ENCODE peak calls at places on chromosomes 12 and 14, in ten cellular contexts. K, U, N, T, I, V, W, D, J and Y are unnamed samples.

GRCh38 chr12:133038310-133038709 is 1.0 kb downstream of the ZNF84 start:
- DNase-seq in N (no peak), D (no peak), U (no peak), V (no peak), K (no peak), T (no peak), J (no peak), W (no peak), I (no peak), Y (no peak)

GRCh38 chr14:60721331-60722162 is 2.6 kb downstream of the SIX4 start:
- DNase-seq in I (peak), J (peak), U (peak), D (peak), K (peak), N (peak), W (peak), V (peak), T (peak), Y (peak)

GRCh38 chr12:123106640-123107359 is 44.1 kb downstream of the PITPNM2 start:
- DNase-seq in V (no peak), I (peak), T (no peak), U (no peak), J (peak), K (peak), W (no peak), N (no peak), D (no peak), Y (no peak)

GRCh38 chr14:37145395-37145794 is 27.0 kb downstream of the SLC25A21 start:
- DNase-seq in V (no peak), N (no peak), U (no peak), K (no peak), T (no peak), I (no peak), W (no peak), D (no peak), J (no peak), Y (no peak)

GRCh38 chr14:24430143-24430681 is 458 bp downstream of the KHNYN start:
- DNase-seq in U (peak), I (no peak), J (no peak), N (peak), D (peak), T (peak), W (no peak), K (no peak), V (no peak), Y (peak)

GRCh38 chr14:34180428-34180827 is 229.6 kb upstream of the EGLN3 start:
- DNase-seq in K (no peak), V (no peak), I (no peak), D (no peak), U (no peak), J (no peak), W (no peak), T (no peak), N (no peak), Y (no peak)

GRCh38 chr14:99910337-99911268 is 117.4 kb downstream of the EML1 start:
- DNase-seq in I (no peak), U (no peak), N (peak), W (no peak), K (no peak), V (no peak), T (no peak), D (no peak), J (no peak), Y (peak)

GRCh38 chr14:40280652-40281051 is 848.4 kb upstream of the FBXO33 start:
- DNase-seq in J (no peak), V (no peak), D (no peak), I (no peak), N (no peak), T (no peak), W (no peak), U (no peak), K (no peak), Y (no peak)

GRCh38 chr12:50753232-50753769 is 10.6 kb upstream of the ATF1 start:
- DNase-seq in T (no peak), W (no peak), J (no peak), K (no peak), U (peak), I (no peak), N (no peak), V (no peak), D (no peak), Y (no peak)

GRCh38 chr12:119758236-119758635 is 90.3 kb downstream of the PRKAB1 start:
- DNase-seq in N (no peak), I (no peak), W (no peak), U (no peak), V (no peak), D (no peak), K (no peak), T (no peak), J (no peak), Y (no peak)

GRCh38 chr12:95385646-95386045 is 88.3 kb upstream of the METAP2 start:
- DNase-seq in V (no peak), T (no peak), D (no peak), J (no peak), N (peak), W (no peak), I (no peak), K (no peak), U (no peak), Y (peak)

GRCh38 chr12:6334359-6334758 is 7.5 kb downstream of the TNFRSF1A start:
- DNase-seq in U (no peak), V (no peak), T (no peak), W (no peak), I (no peak), D (no peak), J (no peak), N (no peak), K (no peak), Y (no peak)

GRCh38 chr12:5197127-5197526 is 153.4 kb downstream of the KCNA5 start:
- DNase-seq in J (no peak), T (no peak), D (no peak), W (no peak), K (no peak), V (no peak), N (no peak), I (no peak), U (no peak), Y (no peak)

GRCh38 chr14:61476737-61477410 is 155.5 kb downstream of the PRKCH start:
- DNase-seq in I (peak), N (peak), W (no peak), D (no peak), V (no peak), K (no peak), T (no peak), J (peak), U (no peak), Y (no peak)

GRCh38 chr14:22979748-22980392 is 2.5 kb downstream of the AJUBA start:
- DNase-seq in T (no peak), J (no peak), U (no peak), I (no peak), D (no peak), K (no peak), N (no peak), W (no peak), V (no peak), Y (no peak)

GRCh38 chr14:69987416-69988144 is 108.4 kb downstream of the SMOC1 start:
- DNase-seq in V (no peak), K (no peak), U (peak), W (no peak), I (no peak), T (no peak), D (no peak), J (no peak), N (no peak), Y (no peak)

GRCh38 chr12:38890102-38890501 is 15.3 kb downstream of the CPNE8 start:
- DNase-seq in T (no peak), K (no peak), W (no peak), I (no peak), J (no peak), V (no peak), N (no peak), U (no peak), D (no peak), Y (no peak)

GRCh38 chr12:31220633-31221565 is 105.1 kb downstream of the SINHCAF start:
- DNase-seq in T (no peak), I (no peak), W (no peak), J (no peak), V (no peak), D (no peak), N (peak), K (no peak), U (no peak), Y (peak)

GRCh38 chr12:132262256-132263060 is 66.9 kb downstream of the GALNT9 start:
- DNase-seq in D (no peak), I (no peak), W (no peak), T (no peak), V (no peak), J (no peak), U (no peak), K (no peak), N (no peak), Y (no peak)